ENCODE peak calls at places on chromosomes 5 and 9, in five cellular contexts. P is heart left ventricle, Q is lung, R is hepatocyte, W is upper lobe of left lung. D is an unnamed sample. For H3K9me3, the result is how much of the 10 kb centered on the place peaks cover.

GRCh38 chr5:5572010-5572982 is 149.8 kb downstream of the ICE1 start:
- DNase-seq in P (peak), Q (no peak), R (no peak), W (no peak), D (no peak)

GRCh38 chr5:173308226-173308625 is 20.0 kb downstream of the STC2 start:
- DNase-seq in Q (no peak), P (no peak), R (no peak), W (no peak), D (no peak)

GRCh38 chr9:19788614-19789271 is at the start of gene SLC24A2:
- DNase-seq in R (peak), P (no peak), Q (no peak), W (no peak), D (no peak)

GRCh38 chr9:15697459-15697858 is 144.6 kb downstream of the CCDC171 start:
- DNase-seq in W (no peak), Q (no peak), R (no peak), P (no peak), D (no peak)

GRCh38 chr5:95824747-95825146 is 2.2 kb upstream of the GLRX start:
- DNase-seq in Q (no peak), W (no peak), R (no peak), P (no peak), D (no peak)

GRCh38 chr5:66246621-66247020 is 102.5 kb downstream of the SREK1 start:
- DNase-seq in W (no peak), P (no peak), R (no peak), Q (no peak), D (peak)

GRCh38 chr5:81067406-81067805 is 107.2 kb downstream of the RASGRF2 start:
- DNase-seq in W (no peak), R (no peak), P (no peak), Q (no peak), D (no peak)

GRCh38 chr9:78781681-78782080 is 484.8 kb downstream of the PSAT1 start:
- DNase-seq in P (no peak), W (no peak), R (no peak), Q (no peak), D (no peak)

GRCh38 chr9:112881366-112881765 is 9.3 kb downstream of the SLC46A2 start:
- DNase-seq in R (no peak), W (no peak), Q (no peak), P (no peak), D (peak)

GRCh38 chr5:179549973-179550510 is 312 bp upstream of the RUFY1 start:
- DNase-seq in R (no peak), P (no peak), Q (no peak), W (peak), D (peak)

GRCh38 chr5:53260446-53260845 is 150.9 kb upstream of the MOCS2 start:
- DNase-seq in R (no peak), W (no peak), Q (no peak), P (no peak), D (no peak)

GRCh38 chr9:136089697-136090045 is 5.4 kb downstream of the NACC2 start:
- DNase-seq in P (no peak), R (no peak), W (no peak), Q (no peak), D (no peak)

GRCh38 chr9:136092353-136092650 is 2.8 kb downstream of the NACC2 start:
- DNase-seq in W (no peak), Q (no peak), R (no peak), P (peak), D (no peak)

GRCh38 chr9:136090060-136090735 is 4.9 kb downstream of the NACC2 start:
- DNase-seq in W (no peak), Q (no peak), R (no peak), P (peak), D (no peak)

GRCh38 chr9:136091582-136092352 is 3.3 kb downstream of the NACC2 start:
- DNase-seq in W (no peak), Q (no peak), P (peak), R (no peak), D (peak)

DNA sequence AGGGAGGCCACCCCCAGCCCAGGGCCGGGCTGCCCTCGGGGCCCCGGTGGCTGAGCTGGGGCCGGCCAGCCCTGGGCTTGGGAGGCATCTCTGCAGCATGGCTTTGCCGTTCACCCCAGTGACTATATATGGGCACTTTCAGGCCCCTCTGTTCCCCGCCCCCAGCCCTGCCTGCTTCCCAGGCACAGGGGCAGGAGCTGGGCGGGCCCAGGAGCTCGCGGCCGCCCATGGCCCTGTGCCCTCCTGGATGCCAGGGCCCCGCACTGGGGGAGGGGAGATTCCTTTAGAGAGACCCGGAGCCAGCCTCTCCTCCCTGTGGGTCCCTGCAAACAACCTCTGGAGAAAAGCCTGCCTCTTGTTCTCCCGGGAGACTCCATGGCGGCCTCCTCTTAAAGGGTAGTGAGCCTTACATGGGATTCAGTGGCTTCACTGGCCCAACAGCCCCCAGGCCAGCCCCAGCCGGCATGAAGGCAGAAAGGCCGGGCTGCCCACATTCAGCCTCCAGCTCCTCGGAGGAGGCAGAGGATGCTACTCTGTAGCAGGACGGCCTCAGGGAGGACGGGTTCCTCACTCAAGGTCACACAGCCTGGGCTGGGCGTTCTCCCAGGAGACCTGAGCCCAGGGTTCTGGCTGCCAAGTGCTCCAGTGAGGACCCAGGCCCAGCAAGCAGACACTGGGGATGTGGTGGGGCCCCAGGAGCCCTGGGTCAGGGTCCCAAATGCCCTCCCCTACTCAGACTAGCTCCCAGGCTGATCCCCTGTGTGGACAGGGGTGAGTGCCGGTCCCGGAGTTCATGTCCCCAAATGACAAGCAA is 4.1 kb downstream of the NACC2 start:
- DNase-seq in Q (no peak), P (peak), W (no peak), R (no peak), D (no peak)
- H3K9me3 ChIP-seq in Q (under half), P (under half), W (under half), R (under half), D (under half)

GRCh38 chr5:170632985-170633234 is 129.1 kb downstream of the KCNIP1 start:
- DNase-seq in W (peak), P (peak), R (peak), Q (peak), D (peak)

GRCh38 chr5:170632266-170632984 is 128.6 kb downstream of the KCNIP1 start:
- DNase-seq in P (no peak), W (no peak), R (no peak), Q (no peak), D (peak)

GRCh38 chr5:170631471-170632195 is 127.8 kb downstream of the KCNIP1 start:
- DNase-seq in P (peak), Q (no peak), W (no peak), R (peak), D (peak)

GRCh38 chr5:170634236-170634990 is 130.6 kb downstream of the KCNIP1 start:
- DNase-seq in R (no peak), Q (no peak), W (no peak), P (no peak), D (no peak)

DNA sequence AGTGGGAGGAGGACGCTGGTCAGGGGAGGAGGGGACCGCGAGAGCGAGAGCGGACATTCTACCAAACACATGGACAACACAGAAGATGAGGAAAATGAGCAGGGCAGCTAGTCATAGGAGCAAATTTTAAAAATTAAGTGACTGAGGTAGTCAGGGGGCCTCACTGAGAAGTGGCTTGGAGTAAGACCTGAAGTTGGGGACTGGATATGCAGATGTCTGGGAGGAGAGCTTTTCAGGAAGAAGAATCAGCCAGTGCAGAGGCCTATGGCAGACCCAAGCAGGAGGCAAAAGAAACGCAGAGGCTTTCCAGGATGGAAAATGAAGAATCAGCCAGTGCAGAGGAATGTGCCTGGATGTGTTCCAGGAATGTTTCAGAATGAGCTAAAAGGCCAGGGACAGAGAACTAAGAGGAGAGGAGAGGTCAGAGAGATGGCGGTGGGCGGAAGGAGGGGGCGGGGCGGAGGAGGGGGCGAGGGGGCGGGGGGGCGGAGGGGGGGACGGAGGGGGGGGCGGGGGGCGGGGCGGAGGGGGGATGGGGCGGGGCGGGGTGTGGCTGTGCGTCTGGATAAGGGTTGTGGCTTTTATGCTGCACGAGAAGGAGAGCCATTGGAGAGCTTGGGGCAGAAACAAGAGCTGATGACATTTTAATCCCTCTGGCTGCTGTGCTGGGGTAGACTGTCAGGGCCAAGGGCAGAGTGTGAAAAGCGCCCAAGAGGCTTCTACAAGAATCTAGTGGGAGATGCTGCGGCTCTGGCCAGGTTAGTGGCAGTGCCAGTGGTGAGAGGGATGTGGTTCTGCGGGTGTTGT is 129.6 kb downstream of the KCNIP1 start:
- DNase-seq in W (no peak), P (peak), R (peak), Q (peak), D (peak)
- H3K27ac ChIP-seq in W (peak), P (peak), R (peak), Q (peak), D (peak)

GRCh38 chr5:2415678-2416077 is 335.8 kb downstream of the IRX2 start:
- DNase-seq in R (no peak), Q (no peak), P (no peak), W (no peak), D (no peak)

GRCh38 chr5:2417301-2417700 is 334.2 kb downstream of the IRX2 start:
- DNase-seq in W (no peak), Q (no peak), P (no peak), R (no peak), D (no peak)
- H3K9me3 ChIP-seq in W (under half), Q (under half), P (under half), R (under half), D (under half)

GRCh38 chr9:137198051-137198747 is 2.3 kb downstream of the TPRN start:
- DNase-seq in Q (peak), W (peak), R (peak), P (no peak), D (peak)
- H3K27ac ChIP-seq in Q (no peak), W (peak), R (peak), P (no peak), D (no peak)

GRCh38 chr9:10604927-10605326 is 7.9 kb downstream of the PTPRD start:
- DNase-seq in R (no peak), P (no peak), W (no peak), Q (no peak), D (no peak)

GRCh38 chr9:10605388-10605787 is 7.4 kb downstream of the PTPRD start:
- DNase-seq in R (no peak), P (no peak), Q (no peak), W (no peak), D (no peak)
- H3K9me3 ChIP-seq in R (under half), P (under half), Q (under half), W (under half), D (under half)

GRCh38 chr5:82820188-82820587 is 257.0 kb downstream of the TMEM167A start:
- DNase-seq in P (no peak), R (no peak), W (no peak), Q (no peak), D (no peak)

GRCh38 chr5:82817897-82818676 is 259.1 kb downstream of the TMEM167A start:
- DNase-seq in W (no peak), R (no peak), P (no peak), Q (no peak), D (no peak)

GRCh38 chr5:82821978-82822927 is 254.9 kb downstream of the TMEM167A start:
- DNase-seq in Q (no peak), P (no peak), W (no peak), R (no peak), D (no peak)

GRCh38 chr5:82815871-82816270 is 261.3 kb downstream of the TMEM167A start:
- DNase-seq in Q (no peak), R (no peak), W (no peak), P (no peak), D (no peak)

DNA sequence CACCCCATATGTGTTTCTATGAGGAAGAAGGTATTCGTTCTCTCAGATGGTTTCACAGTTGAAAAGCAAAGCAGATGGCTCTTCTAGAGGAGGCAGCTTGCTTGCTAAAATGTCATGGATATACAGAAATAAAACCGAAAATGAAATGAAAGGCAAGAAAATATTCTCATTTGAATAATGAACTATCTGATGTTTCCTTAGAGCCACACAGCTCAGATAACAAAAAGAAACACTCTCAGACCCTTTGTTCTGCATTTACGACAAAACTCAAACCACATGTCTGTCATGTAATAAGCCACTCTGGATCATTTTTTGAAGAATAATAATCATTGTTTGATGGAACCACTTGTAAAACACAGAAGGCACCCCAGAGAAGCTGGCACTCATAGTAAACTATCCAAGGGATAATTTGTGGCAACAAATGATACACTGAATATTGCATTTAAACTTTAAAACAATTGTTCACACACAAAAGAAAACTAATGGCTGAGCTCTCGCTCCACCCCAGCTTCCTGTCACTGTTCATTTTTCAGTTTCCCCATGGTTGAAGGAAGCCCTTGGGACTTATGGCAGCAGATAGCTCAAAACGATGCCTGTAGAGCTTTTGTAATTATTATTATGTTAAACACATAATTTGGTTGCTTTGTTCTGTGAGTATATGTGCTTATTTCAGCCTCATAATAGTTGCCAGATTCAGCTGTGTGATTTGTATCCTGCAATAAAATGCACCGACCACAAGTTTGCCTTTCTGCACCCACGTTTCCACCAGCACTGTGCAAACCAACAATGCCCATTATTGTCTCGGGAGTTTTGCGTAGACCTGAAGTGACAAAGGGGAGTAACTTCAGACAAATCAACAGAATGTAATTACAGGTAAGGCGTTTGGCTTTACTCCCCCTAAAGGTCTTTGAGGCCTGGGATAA is 256.0 kb downstream of the TMEM167A start:
- DNase-seq in R (no peak), Q (no peak), W (no peak), P (no peak), D (no peak)
- H3K27ac ChIP-seq in R (peak), Q (no peak), W (no peak), P (no peak), D (no peak)

GRCh38 chr9:102842421-102842820 is 152.7 kb upstream of the CYLC2 start:
- DNase-seq in Q (no peak), W (no peak), P (no peak), R (no peak), D (no peak)

GRCh38 chr9:102845847-102846246 is 149.3 kb upstream of the CYLC2 start:
- DNase-seq in P (no peak), R (no peak), Q (no peak), W (no peak), D (no peak)

GRCh38 chr9:102840356-102840755 is 154.8 kb upstream of the CYLC2 start:
- DNase-seq in P (no peak), R (no peak), Q (no peak), W (no peak), D (no peak)

GRCh38 chr9:102841376-102841775 is 153.8 kb upstream of the CYLC2 start:
- DNase-seq in Q (no peak), W (no peak), R (peak), P (no peak), D (no peak)

DNA sequence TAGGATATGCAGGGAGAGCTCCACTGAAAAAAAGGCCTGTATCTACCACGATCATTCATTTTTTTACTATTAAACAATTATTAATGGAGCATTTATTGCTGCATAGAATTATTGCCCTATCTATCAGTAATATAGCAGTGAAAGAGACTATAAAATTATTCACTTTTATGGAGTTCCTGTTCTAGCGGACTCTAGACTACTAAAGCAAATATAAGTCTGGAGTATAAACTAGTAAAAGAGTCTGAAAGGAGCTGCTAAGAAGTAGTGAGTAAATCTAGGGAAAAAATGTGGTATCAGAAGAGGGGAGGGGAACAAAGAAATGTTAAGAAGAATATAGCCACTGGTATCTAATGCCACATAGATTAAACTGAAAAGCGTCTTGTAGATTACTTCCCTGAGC is 150.4 kb upstream of the CYLC2 start:
- DNase-seq in Q (no peak), W (no peak), P (no peak), R (no peak), D (no peak)
- H3K9me3 ChIP-seq in Q (under half), W (under half), P (under half), R (under half), D (under half)

GRCh38 chr9:104286187-104286586 is 192.1 kb downstream of the SMC2 start:
- DNase-seq in P (no peak), R (no peak), Q (no peak), W (no peak), D (no peak)
- H3K27ac ChIP-seq in P (no peak), R (peak), Q (no peak), W (no peak), D (no peak)

GRCh38 chr5:150905312-150905683 is 518 bp upstream of the ZNF300 start:
- DNase-seq in P (no peak), R (no peak), W (no peak), Q (no peak), D (no peak)
- H3K9me3 ChIP-seq in P (under half), R (under half), W (under half), Q (under half), D (under half)

GRCh38 chr5:110903966-110904365 is 165.2 kb downstream of the SLC25A46 start:
- DNase-seq in P (no peak), R (no peak), W (no peak), Q (no peak), D (no peak)

GRCh38 chr5:110908848-110909247 is 162.7 kb upstream of the TSLP start:
- DNase-seq in R (no peak), P (no peak), Q (no peak), W (no peak), D (no peak)

GRCh38 chr5:110913221-110913620 is 158.3 kb upstream of the TSLP start:
- DNase-seq in R (no peak), Q (no peak), W (no peak), P (no peak), D (no peak)

GRCh38 chr5:110909415-110909814 is 162.1 kb upstream of the TSLP start:
- DNase-seq in Q (no peak), P (no peak), R (no peak), W (no peak), D (no peak)

GRCh38 chr5:110909950-110910349 is 161.6 kb upstream of the TSLP start:
- DNase-seq in R (no peak), W (no peak), P (no peak), Q (no peak), D (no peak)
- H3K27ac ChIP-seq in R (no peak), W (no peak), P (no peak), Q (no peak), D (no peak)

D was measured in trophoblast cell.